ENCODE peak calls at places on chromosomes 12 and 14, in five cellular contexts. T, L, O, R and S are unnamed samples.

GRCh38 chr12:48999371-49000131 is at the start of gene DDN:
- DNase-seq in T (no peak), L (no peak), O (no peak), R (peak), S (no peak)

GRCh38 chr12:3544296-3544965 is 53.4 kb downstream of the PRMT8 start:
- DNase-seq in T (no peak), L (no peak), O (no peak), R (no peak), S (no peak)

GRCh38 chr14:59427653-59428578 is 37.3 kb downstream of the GPR135 start:
- DNase-seq in T (no peak), L (no peak), O (peak), R (peak), S (peak)

GRCh38 chr12:93482721-93483120 is 15.4 kb downstream of the MRPL42 start:
- DNase-seq in T (no peak), L (no peak), O (no peak), R (no peak), S (no peak)

GRCh38 chr14:39467889-39468524 is 35.8 kb upstream of the FBXO33 start:
- DNase-seq in T (no peak), L (no peak), O (no peak), R (peak), S (no peak)

GRCh38 chr14:29810657-29811056 is 117.0 kb downstream of the PRKD1 start:
- DNase-seq in T (no peak), L (no peak), O (peak), R (peak), S (no peak)

GRCh38 chr12:64452559-64453329 is 824 bp downstream of the TBK1 start:
- DNase-seq in T (peak), L (no peak), O (no peak), R (peak), S (no peak)

GRCh38 chr14:61551419-61551818 is 143.9 kb upstream of the HIF1A start:
- DNase-seq in T (no peak), L (no peak), O (no peak), R (no peak), S (no peak)

GRCh38 chr14:62557416-62557815 is 487.8 kb downstream of the KCNH5 start:
- DNase-seq in T (no peak), L (no peak), O (no peak), R (no peak), S (no peak)

GRCh38 chr12:101759396-101760047 is 20.3 kb upstream of the SYCP3 start:
- DNase-seq in T (peak), L (no peak), O (no peak), R (peak), S (peak)

GRCh38 chr12:21502164-21502496 is 541 bp downstream of the GOLT1B start:
- DNase-seq in T (peak), L (no peak), O (peak), R (peak), S (peak)

GRCh38 chr12:71948390-71948789 is 9.7 kb downstream of the TPH2 start:
- DNase-seq in T (no peak), L (no peak), O (no peak), R (no peak), S (no peak)

GRCh38 chr12:71945883-71946282 is 7.2 kb downstream of the TPH2 start:
- DNase-seq in T (no peak), L (no peak), O (no peak), R (no peak), S (no peak)

GRCh38 chr12:71950404-71950803 is 11.8 kb downstream of the TPH2 start:
- DNase-seq in T (no peak), L (no peak), O (no peak), R (no peak), S (no peak)

GRCh38 chr12:71945121-71945520 is 6.5 kb downstream of the TPH2 start:
- DNase-seq in T (no peak), L (no peak), O (no peak), R (no peak), S (no peak)

DNA sequence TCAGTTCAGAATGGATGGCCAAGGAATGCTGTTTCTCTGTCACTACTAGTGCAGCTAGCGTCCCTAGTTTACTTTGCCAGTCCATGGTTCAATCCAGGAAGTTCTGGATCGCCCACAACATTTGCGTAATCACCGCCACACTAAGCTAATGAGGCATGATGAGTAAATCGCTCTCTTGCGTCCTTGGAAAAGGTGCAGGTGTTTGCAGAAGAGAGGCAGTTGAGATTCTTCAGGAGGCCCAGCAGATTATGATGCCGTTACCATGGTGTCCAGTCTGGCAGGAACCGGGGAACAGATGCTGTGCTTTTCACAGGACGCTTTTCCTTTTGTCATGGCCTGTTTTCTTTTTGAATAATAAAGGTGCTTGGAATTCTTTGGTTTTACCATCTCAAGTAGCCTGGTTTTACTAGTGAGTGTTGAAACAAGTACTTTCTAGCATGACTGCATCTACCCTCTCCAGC is 9.0 kb downstream of the TPH2 start:
- DNase-seq in T (no peak), L (peak), O (no peak), R (peak), S (no peak)
- H3K4me3 ChIP-seq in T (no peak), L (no peak), O (no peak), R (no peak), S (no peak)

GRCh38 chr14:73719791-73720190 is 5.6 kb upstream of the PNMA1 start:
- DNase-seq in T (no peak), L (no peak), O (no peak), R (no peak), S (no peak)
- H3K27ac ChIP-seq in T (no peak), L (no peak), O (no peak), R (no peak), S (no peak)

GRCh38 chr12:25056011-25056410 is 107.1 kb upstream of the BCAT1 start:
- DNase-seq in T (no peak), L (no peak), O (no peak), R (no peak), S (no peak)

GRCh38 chr12:25054783-25055144 is 105.9 kb upstream of the BCAT1 start:
- DNase-seq in T (no peak), L (no peak), O (no peak), R (peak), S (no peak)

GRCh38 chr12:25058619-25059018 is 109.7 kb upstream of the BCAT1 start:
- DNase-seq in T (no peak), L (no peak), O (no peak), R (no peak), S (no peak)

GRCh38 chr12:25058012-25058411 is 109.1 kb upstream of the BCAT1 start:
- DNase-seq in T (no peak), L (no peak), O (no peak), R (no peak), S (no peak)

DNA sequence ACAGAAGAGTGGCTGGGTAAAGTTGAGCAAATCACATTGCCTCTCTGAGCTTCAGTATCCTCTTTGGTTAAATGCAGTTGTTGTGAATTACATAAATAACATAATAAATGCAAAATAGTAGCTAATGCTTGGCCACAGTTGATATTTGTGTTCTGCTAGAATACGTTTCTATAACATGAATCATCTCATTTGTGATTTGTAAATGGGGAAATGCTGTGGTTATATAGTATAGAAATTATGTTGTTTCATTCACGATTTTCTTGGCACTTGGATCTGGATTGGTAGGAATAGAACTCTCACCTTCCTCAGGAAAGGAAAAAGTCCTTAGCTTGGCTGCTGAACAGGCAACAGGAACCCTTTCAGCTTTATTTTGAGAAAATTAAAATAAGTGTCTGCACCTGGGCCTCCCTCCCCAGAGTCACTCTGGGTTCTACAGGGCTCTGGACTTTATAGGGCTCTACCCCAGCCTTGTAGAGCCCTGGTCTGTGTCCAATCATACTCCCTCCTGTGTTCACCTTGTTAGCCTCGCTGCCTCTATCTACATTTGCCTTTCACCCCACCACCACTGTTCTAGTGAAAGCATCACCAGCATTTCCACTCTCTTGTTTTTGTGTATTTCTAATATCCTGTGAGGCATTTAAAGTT is 107.7 kb upstream of the BCAT1 start:
- DNase-seq in T (no peak), L (no peak), O (no peak), R (no peak), S (no peak)
- H3K4me3 ChIP-seq in T (no peak), L (no peak), O (no peak), R (no peak), S (no peak)

GRCh38 chr12:209851-210250 is 4.1 kb downstream of the SLC6A12 start:
- DNase-seq in T (no peak), L (no peak), O (no peak), R (no peak), S (no peak)

GRCh38 chr12:212383-212798 is 1.6 kb downstream of the SLC6A12 start:
- DNase-seq in T (no peak), L (no peak), O (no peak), R (no peak), S (no peak)

GRCh38 chr12:211639-212382 is 2.1 kb downstream of the SLC6A12 start:
- DNase-seq in T (no peak), L (no peak), O (no peak), R (no peak), S (no peak)

GRCh38 chr12:210277-211141 is 3.4 kb downstream of the SLC6A12 start:
- DNase-seq in T (no peak), L (no peak), O (no peak), R (no peak), S (no peak)

GRCh38 chr12:211142-211465 is 2.9 kb downstream of the SLC6A12 start:
- DNase-seq in T (no peak), L (no peak), O (no peak), R (no peak), S (no peak)
- H3K27ac ChIP-seq in T (no peak), L (no peak), O (no peak), R (no peak), S (no peak)

DNA sequence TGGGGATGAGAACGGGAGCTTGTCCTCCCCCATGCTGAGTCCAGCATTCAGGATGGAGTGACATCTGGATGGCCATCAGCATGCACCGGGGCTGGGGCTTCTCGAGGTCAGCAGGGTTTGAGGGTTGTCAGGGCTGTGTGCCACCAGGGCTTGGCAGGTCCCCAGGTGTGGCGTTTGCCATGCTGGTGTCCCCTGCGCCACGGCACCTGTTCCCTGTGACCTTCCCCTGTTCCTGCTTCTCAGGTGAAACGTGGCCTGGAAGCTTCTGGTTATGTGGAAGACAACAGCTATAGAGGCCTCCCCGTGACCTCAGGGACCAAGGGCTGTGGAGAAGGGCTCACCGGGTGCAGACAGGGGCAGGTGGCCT is 152.4 kb downstream of the KIF26A start:
- DNase-seq in T (no peak), L (peak), O (no peak), R (no peak), S (no peak)
- H3K4me3 ChIP-seq in T (no peak), L (no peak), O (no peak), R (no peak), S (no peak)

GRCh38 chr12:62986844-62987243 is 51.9 kb upstream of the PPM1H start:
- DNase-seq in T (no peak), L (no peak), O (no peak), R (no peak), S (no peak)
- H3K27ac ChIP-seq in T (no peak), L (no peak), O (no peak), R (no peak), S (no peak)

GRCh38 chr12:11855993-11856374 is 206.5 kb downstream of the ETV6 start:
- DNase-seq in T (no peak), L (no peak), O (no peak), R (no peak), S (no peak)

GRCh38 chr12:11854011-11854499 is 204.6 kb downstream of the ETV6 start:
- DNase-seq in T (no peak), L (no peak), O (no peak), R (no peak), S (no peak)

GRCh38 chr12:11856971-11857370 is 207.5 kb downstream of the ETV6 start:
- DNase-seq in T (no peak), L (no peak), O (no peak), R (no peak), S (no peak)

GRCh38 chr12:11849752-11850504 is 200.5 kb downstream of the ETV6 start:
- DNase-seq in T (no peak), L (no peak), O (no peak), R (no peak), S (no peak)

DNA sequence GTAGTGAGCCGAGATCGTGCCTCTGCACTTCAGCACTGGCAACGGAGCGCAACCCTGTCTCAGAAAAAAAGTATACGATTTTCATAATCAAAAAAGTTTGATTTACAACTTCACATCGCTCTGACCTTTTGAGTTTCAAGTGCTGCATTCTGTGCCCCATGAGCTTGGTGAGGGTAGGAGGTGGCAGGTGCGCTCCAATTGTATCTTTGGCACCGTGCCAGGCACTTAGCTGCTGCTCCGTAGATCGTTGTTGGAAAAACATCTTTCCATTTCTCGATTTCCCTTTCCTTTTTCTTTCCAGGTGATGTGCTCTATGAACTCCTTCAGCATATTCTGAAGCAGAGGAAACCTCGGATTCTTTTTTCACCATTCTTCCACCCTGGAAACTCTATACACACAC is 203.7 kb downstream of the ETV6 start:
- DNase-seq in T (no peak), L (no peak), O (no peak), R (no peak), S (no peak)
- H3K4me3 ChIP-seq in T (no peak), L (no peak), O (no peak), R (no peak), S (no peak)

GRCh38 chr14:100268591-100269207 is 29.8 kb downstream of the YY1 start:
- DNase-seq in T (no peak), L (no peak), O (no peak), R (no peak), S (no peak)

GRCh38 chr14:100271247-100271939 is 32.4 kb downstream of the YY1 start:
- DNase-seq in T (no peak), L (no peak), O (no peak), R (no peak), S (no peak)

GRCh38 chr14:100263141-100263540 is 24.2 kb downstream of the YY1 start:
- DNase-seq in T (no peak), L (no peak), O (no peak), R (peak), S (peak)

GRCh38 chr14:100262545-100262944 is 23.6 kb downstream of the YY1 start:
- DNase-seq in T (no peak), L (no peak), O (no peak), R (no peak), S (no peak)

GRCh38 chr14:100267990-100268389 is 29.0 kb downstream of the YY1 start:
- DNase-seq in T (no peak), L (no peak), O (no peak), R (no peak), S (no peak)
- H3K27ac ChIP-seq in T (no peak), L (no peak), O (no peak), R (no peak), S (no peak)

GRCh38 chr12:131033886-131034482 is 80.3 kb downstream of the ADGRD1 start:
- DNase-seq in T (no peak), L (no peak), O (no peak), R (no peak), S (no peak)

GRCh38 chr12:131030472-131031328 is 77.0 kb downstream of the ADGRD1 start:
- DNase-seq in T (no peak), L (no peak), O (no peak), R (no peak), S (no peak)

GRCh38 chr12:131034631-131035267 is 81.0 kb downstream of the ADGRD1 start:
- DNase-seq in T (no peak), L (no peak), O (no peak), R (no peak), S (no peak)

GRCh38 chr12:131035268-131035681 is 81.6 kb downstream of the ADGRD1 start:
- DNase-seq in T (no peak), L (no peak), O (no peak), R (no peak), S (no peak)

DNA sequence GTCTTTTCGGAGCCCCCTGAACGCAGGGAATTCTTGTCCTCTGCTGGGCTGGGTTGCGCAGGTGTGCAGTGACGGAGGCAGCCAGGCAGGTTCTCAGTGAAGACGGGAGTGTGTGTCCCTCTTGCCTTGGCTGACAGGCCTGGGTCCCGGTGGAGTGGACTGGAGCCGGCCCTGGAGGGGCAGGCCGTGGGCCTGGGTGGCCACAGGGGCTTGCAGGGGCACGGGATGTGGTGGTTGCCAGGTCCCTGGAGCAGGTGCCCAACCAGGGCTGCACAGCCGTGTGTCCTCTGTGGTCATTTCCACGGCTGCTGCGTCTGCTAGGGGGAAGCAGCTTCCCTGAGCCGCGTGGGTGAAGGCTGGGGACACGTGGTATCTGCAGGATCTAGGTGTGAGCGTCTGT is 79.8 kb downstream of the ADGRD1 start:
- DNase-seq in T (no peak), L (no peak), O (no peak), R (no peak), S (no peak)
- H3K4me3 ChIP-seq in T (no peak), L (no peak), O (no peak), R (no peak), S (no peak)

DNA sequence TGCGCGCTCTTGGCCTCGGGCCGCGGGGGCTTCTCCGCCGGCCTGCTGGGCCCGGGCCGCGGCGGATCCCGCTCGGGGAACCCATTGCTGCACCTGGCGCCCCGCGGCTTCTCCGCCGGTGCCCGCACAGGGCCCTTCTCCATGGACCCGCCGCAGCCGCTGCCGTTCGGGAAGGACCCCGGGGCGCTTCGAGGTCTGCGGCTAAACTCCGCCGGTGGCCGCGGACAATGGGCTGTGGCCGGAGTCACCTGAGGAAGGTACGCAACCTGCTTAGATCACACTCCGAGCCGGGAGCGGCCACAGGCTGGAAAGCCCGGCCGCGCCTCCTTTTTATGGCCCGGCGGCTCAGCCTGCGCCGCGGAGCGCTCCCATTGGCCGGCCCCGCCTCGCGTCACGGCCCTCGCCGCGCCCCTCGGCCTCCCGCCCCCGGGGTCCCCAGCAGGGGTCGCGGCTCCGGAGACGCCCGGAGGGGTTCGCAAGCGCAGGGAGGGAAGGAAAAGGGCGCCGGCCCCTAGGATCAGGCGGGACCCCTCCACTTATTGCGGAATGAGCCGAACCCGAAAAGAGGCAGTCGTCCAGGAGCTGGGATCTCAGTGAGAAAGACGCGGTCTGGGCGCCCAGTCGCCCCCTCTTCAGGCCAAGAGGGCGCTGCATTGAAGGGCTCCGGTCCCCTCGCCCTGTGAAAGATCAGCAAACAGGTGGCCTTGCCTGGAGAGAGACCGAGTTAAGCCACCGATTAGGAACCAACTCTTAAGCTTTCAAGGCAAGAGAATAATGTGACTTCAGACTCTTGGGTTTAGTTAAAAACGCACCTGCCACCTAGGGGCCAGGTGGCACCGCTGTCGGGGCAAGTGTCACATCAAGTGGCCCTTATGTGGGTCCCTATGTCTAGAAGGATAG is at the start of gene GCH1:
- DNase-seq in T (peak), L (peak), O (peak), R (peak), S (no peak)
- H3K27ac ChIP-seq in T (peak), L (peak), O (peak), R (no peak), S (no peak)